ENCODE peak calls at places on chromosomes 12 and 14, in four cellular contexts. One of them, this sample, is unnamed.
A peak's percentile ranks its signal among the peaks of the same experiment; 100 is the strongest.

GRCh38 chr12:122062832-122063690 is 15.5 kb upstream of the MLXIP start:
- DNase-seq in fibroblast of the aortic adventitia: peak; percentile 89
- DNase-seq in choroid plexus epithelial cell: peak; percentile 77
- DNase-seq in upper lobe of right lung: no peak
- DNase-seq in this sample: peak; percentile 90

GRCh38 chr12:49674318-49674985 is 32.8 kb downstream of the FMNL3 start:
- DNase-seq in fibroblast of the aortic adventitia: peak; percentile 41
- DNase-seq in choroid plexus epithelial cell: peak; percentile 34
- DNase-seq in upper lobe of right lung: no peak
- DNase-seq in this sample: peak; percentile 41

GRCh38 chr12:14993117-14993516 is 20.3 kb downstream of the PDE6H start:
- DNase-seq in fibroblast of the aortic adventitia: no peak
- DNase-seq in choroid plexus epithelial cell: peak; percentile 11
- DNase-seq in upper lobe of right lung: no peak
- DNase-seq in this sample: no peak

GRCh38 chr14:37197421-37198272 is at the start of gene MIPOL1:
- DNase-seq in fibroblast of the aortic adventitia: peak; percentile 86
- DNase-seq in choroid plexus epithelial cell: peak; percentile 92
- DNase-seq in upper lobe of right lung: peak; percentile 93
- DNase-seq in this sample: peak; percentile 82

GRCh38 chr12:54220092-54220557 is 31.3 kb upstream of the SMUG1 start:
- DNase-seq in fibroblast of the aortic adventitia: peak; percentile 81
- DNase-seq in choroid plexus epithelial cell: peak; percentile 81
- DNase-seq in upper lobe of right lung: peak; percentile 61
- DNase-seq in this sample: peak; percentile 84

GRCh38 chr12:126510630-126511029 is 1445.4 kb downstream of the AACS start:
- DNase-seq in fibroblast of the aortic adventitia: no peak
- DNase-seq in choroid plexus epithelial cell: no peak
- DNase-seq in upper lobe of right lung: no peak
- DNase-seq in this sample: no peak

GRCh38 chr12:58487280-58488141 is 432.8 kb downstream of the LRIG3 start:
- DNase-seq in fibroblast of the aortic adventitia: peak; percentile 69
- DNase-seq in choroid plexus epithelial cell: peak; percentile 63
- DNase-seq in upper lobe of right lung: no peak
- DNase-seq in this sample: peak; percentile 12

GRCh38 chr14:45185110-45185814 is 49.5 kb downstream of the FANCM start:
- DNase-seq in fibroblast of the aortic adventitia: no peak
- DNase-seq in choroid plexus epithelial cell: peak; percentile 24
- DNase-seq in upper lobe of right lung: no peak
- DNase-seq in this sample: no peak

GRCh38 chr12:96112733-96113132 is 77.3 kb upstream of the LTA4H start:
- DNase-seq in fibroblast of the aortic adventitia: no peak
- DNase-seq in choroid plexus epithelial cell: no peak
- DNase-seq in upper lobe of right lung: no peak
- DNase-seq in this sample: no peak

GRCh38 chr12:55499810-55500252 is 7.7 kb downstream of the OR6C68 start:
- DNase-seq in fibroblast of the aortic adventitia: no peak
- DNase-seq in choroid plexus epithelial cell: no peak
- DNase-seq in upper lobe of right lung: no peak
- DNase-seq in this sample: no peak

GRCh38 chr12:132460571-132460970 is 29.4 kb upstream of the FBRSL1 start:
- DNase-seq in fibroblast of the aortic adventitia: no peak
- DNase-seq in choroid plexus epithelial cell: peak; percentile 5
- DNase-seq in upper lobe of right lung: no peak
- DNase-seq in this sample: no peak

GRCh38 chr14:60999536-60999935 is 18.5 kb downstream of the SLC38A6 start:
- DNase-seq in fibroblast of the aortic adventitia: no peak
- DNase-seq in choroid plexus epithelial cell: no peak
- DNase-seq in upper lobe of right lung: no peak
- DNase-seq in this sample: no peak

GRCh38 chr14:103382375-103382774 is 2.8 kb upstream of the MARK3 start:
- DNase-seq in fibroblast of the aortic adventitia: peak; percentile 71
- DNase-seq in choroid plexus epithelial cell: peak; percentile 79
- DNase-seq in upper lobe of right lung: no peak
- DNase-seq in this sample: peak; percentile 97

GRCh38 chr12:98686603-98687002 is 41.5 kb downstream of the APAF1 start:
- DNase-seq in fibroblast of the aortic adventitia: no peak
- DNase-seq in choroid plexus epithelial cell: no peak
- DNase-seq in upper lobe of right lung: no peak
- DNase-seq in this sample: peak; percentile 9

GRCh38 chr14:83463500-83464098 is 1929.9 kb upstream of the SEL1L start:
- DNase-seq in fibroblast of the aortic adventitia: peak; percentile 27
- DNase-seq in choroid plexus epithelial cell: peak; percentile 87
- DNase-seq in upper lobe of right lung: no peak
- DNase-seq in this sample: peak; percentile 61

GRCh38 chr12:117036046-117036445 is 63.2 kb downstream of the TESC start:
- DNase-seq in fibroblast of the aortic adventitia: no peak
- DNase-seq in choroid plexus epithelial cell: no peak
- DNase-seq in upper lobe of right lung: no peak
- DNase-seq in this sample: no peak

GRCh38 chr12:2845280-2845679 is 10.4 kb upstream of the NRIP2 start:
- DNase-seq in fibroblast of the aortic adventitia: peak; percentile 38
- DNase-seq in choroid plexus epithelial cell: peak; percentile 85
- DNase-seq in upper lobe of right lung: no peak
- DNase-seq in this sample: peak; percentile 92

GRCh38 chr14:39704581-39704980 is 272.3 kb upstream of the FBXO33 start:
- DNase-seq in fibroblast of the aortic adventitia: no peak
- DNase-seq in choroid plexus epithelial cell: no peak
- DNase-seq in upper lobe of right lung: no peak
- DNase-seq in this sample: no peak

GRCh38 chr12:14454098-14454907 is 88.8 kb downstream of the ATF7IP start:
- DNase-seq in fibroblast of the aortic adventitia: peak; percentile 25
- DNase-seq in choroid plexus epithelial cell: peak; percentile 76
- DNase-seq in upper lobe of right lung: no peak
- DNase-seq in this sample: peak; percentile 60

GRCh38 chr12:128116537-128116936 is 150.4 kb upstream of the TMEM132C start:
- DNase-seq in fibroblast of the aortic adventitia: no peak
- DNase-seq in choroid plexus epithelial cell: no peak
- DNase-seq in upper lobe of right lung: no peak
- DNase-seq in this sample: no peak

GRCh38 chr14:104659146-104659545 is 30.3 kb upstream of the INF2 start:
- DNase-seq in fibroblast of the aortic adventitia: no peak
- DNase-seq in choroid plexus epithelial cell: no peak
- DNase-seq in upper lobe of right lung: no peak
- DNase-seq in this sample: no peak

GRCh38 chr14:103679351-103679750 is 35.9 kb downstream of the XRCC3 start:
- DNase-seq in fibroblast of the aortic adventitia: no peak
- DNase-seq in choroid plexus epithelial cell: peak; percentile 47
- DNase-seq in upper lobe of right lung: peak; percentile 79
- DNase-seq in this sample: no peak

GRCh38 chr12:20345866-20346265 is 22.5 kb upstream of the PDE3A start:
- DNase-seq in fibroblast of the aortic adventitia: no peak
- DNase-seq in choroid plexus epithelial cell: no peak
- DNase-seq in upper lobe of right lung: no peak
- DNase-seq in this sample: no peak

GRCh38 chr12:131608740-131609665 is 101.9 kb upstream of the SFSWAP start:
- DNase-seq in fibroblast of the aortic adventitia: peak; percentile 38
- DNase-seq in choroid plexus epithelial cell: peak; percentile 64
- DNase-seq in upper lobe of right lung: peak; percentile 85
- DNase-seq in this sample: peak; percentile 43

GRCh38 chr12:132140501-132140900 is 3.6 kb downstream of the DDX51 start:
- DNase-seq in fibroblast of the aortic adventitia: no peak
- DNase-seq in choroid plexus epithelial cell: no peak
- DNase-seq in upper lobe of right lung: peak; percentile 63
- DNase-seq in this sample: no peak

GRCh38 chr12:104152691-104153241 is 14.8 kb upstream of the NFYB start:
- DNase-seq in fibroblast of the aortic adventitia: no peak
- DNase-seq in choroid plexus epithelial cell: no peak
- DNase-seq in upper lobe of right lung: no peak
- DNase-seq in this sample: no peak

GRCh38 chr14:91496790-91497189 is 13.3 kb downstream of the PPP4R3A start:
- DNase-seq in fibroblast of the aortic adventitia: no peak
- DNase-seq in choroid plexus epithelial cell: no peak
- DNase-seq in upper lobe of right lung: no peak
- DNase-seq in this sample: no peak

GRCh38 chr14:101733211-101733610 is 28.3 kb upstream of the PPP2R5C start:
- DNase-seq in fibroblast of the aortic adventitia: peak; percentile 49
- DNase-seq in choroid plexus epithelial cell: peak; percentile 58
- DNase-seq in upper lobe of right lung: no peak
- DNase-seq in this sample: peak; percentile 16

GRCh38 chr12:42744539-42745156 is 155.1 kb upstream of the PRICKLE1 start:
- DNase-seq in fibroblast of the aortic adventitia: peak; percentile 89
- DNase-seq in choroid plexus epithelial cell: peak; percentile 33
- DNase-seq in upper lobe of right lung: no peak
- DNase-seq in this sample: peak; percentile 78

GRCh38 chr14:71721791-71722190 is 210.4 kb upstream of the RGS6 start:
- DNase-seq in fibroblast of the aortic adventitia: peak; percentile 43
- DNase-seq in choroid plexus epithelial cell: no peak
- DNase-seq in upper lobe of right lung: no peak
- DNase-seq in this sample: no peak

GRCh38 chr14:71716371-71716770 is 215.9 kb upstream of the RGS6 start:
- DNase-seq in fibroblast of the aortic adventitia: peak; percentile 42
- DNase-seq in choroid plexus epithelial cell: peak; percentile 66
- DNase-seq in upper lobe of right lung: no peak
- DNase-seq in this sample: no peak

GRCh38 chr14:71725802-71726638 is 206.2 kb upstream of the RGS6 start:
- DNase-seq in fibroblast of the aortic adventitia: peak; percentile 85
- DNase-seq in choroid plexus epithelial cell: peak; percentile 84
- DNase-seq in upper lobe of right lung: no peak
- DNase-seq in this sample: peak; percentile 79

GRCh38 chr14:71722885-71723284 is 209.3 kb upstream of the RGS6 start:
- DNase-seq in fibroblast of the aortic adventitia: no peak
- DNase-seq in choroid plexus epithelial cell: no peak
- DNase-seq in upper lobe of right lung: no peak
- DNase-seq in this sample: no peak

DNA sequence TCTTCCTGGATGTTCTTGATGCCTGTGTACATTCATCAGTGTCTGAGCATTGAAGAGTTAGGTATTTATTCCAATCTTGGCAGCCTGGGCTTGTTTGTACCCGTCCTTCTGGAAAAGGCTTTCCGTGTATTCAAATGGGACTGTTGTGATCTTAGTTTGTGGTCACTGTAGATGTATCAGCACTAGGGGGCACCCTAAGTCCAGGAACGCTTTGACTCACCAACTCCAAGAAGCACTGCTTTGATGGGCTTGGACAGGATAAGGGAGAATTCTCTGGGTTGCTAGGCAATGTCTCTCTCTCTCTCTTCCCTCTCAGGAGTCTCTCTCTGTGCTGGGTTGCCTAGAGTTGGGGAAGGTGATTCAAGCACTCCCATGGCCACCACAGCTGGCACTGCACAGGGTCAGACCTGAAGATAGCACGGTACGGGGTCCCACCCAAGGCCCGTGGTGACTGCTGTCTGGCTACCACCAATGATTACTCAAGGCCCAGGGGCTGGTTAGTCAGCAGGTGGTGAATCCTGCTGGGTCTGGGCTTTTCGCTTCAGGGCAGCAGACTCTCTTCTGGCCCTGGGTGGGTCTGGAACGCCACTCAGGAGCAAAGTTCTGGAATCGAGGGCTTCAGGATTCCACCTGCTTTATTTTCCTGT is 211.1 kb upstream of the RGS6 start:
- DNase-seq in fibroblast of the aortic adventitia: peak; percentile 89
- DNase-seq in choroid plexus epithelial cell: peak; percentile 94
- DNase-seq in upper lobe of right lung: no peak
- DNase-seq in this sample: peak; percentile 78
- TF ChIP-seq CTCF in fibroblast of the aortic adventitia: peak; percentile 73
- TF ChIP-seq CTCF in choroid plexus epithelial cell: peak; percentile 86
- TF ChIP-seq CTCF in upper lobe of right lung: peak; percentile 54
- TF ChIP-seq CTCF in this sample: peak; percentile 70

DNA sequence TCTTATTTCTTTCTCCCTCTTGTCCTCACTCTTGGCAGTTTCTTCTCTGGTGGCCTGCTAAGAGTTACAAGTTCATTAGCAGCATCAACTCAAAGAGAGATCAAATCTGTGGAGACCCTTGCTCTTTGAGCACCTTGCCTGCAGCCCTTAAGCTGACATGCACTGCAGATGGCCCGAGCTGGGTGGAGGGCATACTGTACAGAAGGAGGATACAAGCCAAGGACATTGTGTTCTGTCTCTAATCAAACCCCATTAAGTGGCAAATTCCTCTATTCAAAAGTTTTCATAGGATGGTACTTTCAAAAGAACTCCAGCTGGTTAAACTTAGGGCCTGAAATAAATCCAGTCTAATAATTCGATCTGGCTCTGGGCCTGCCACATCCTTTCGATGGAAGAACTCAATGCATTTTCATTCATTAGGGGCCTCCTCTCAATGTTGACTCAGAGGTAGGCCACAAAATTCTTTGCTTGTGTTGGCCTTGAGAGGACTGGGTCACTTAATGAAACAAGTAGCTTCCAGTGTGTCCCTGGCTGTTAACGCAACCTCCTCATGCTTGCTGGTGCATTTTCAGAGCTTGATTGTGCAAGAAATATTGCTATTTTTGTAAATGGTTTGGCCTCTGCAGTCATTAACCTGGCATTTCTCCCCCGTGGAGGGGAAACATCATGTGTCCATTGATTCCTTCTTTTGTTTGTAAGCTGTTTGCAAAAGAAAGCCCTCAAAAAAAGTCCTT is 318.2 kb downstream of the NUAK1 start:
- DNase-seq in fibroblast of the aortic adventitia: peak; percentile 41
- DNase-seq in choroid plexus epithelial cell: peak; percentile 93
- DNase-seq in upper lobe of right lung: no peak
- DNase-seq in this sample: peak; percentile 84
- TF ChIP-seq CTCF in fibroblast of the aortic adventitia: no peak
- TF ChIP-seq CTCF in choroid plexus epithelial cell: no peak
- TF ChIP-seq CTCF in upper lobe of right lung: no peak
- TF ChIP-seq CTCF in this sample: no peak

GRCh38 chr14:20836668-20837338 is 34.2 kb upstream of the RNASE1 start:
- DNase-seq in fibroblast of the aortic adventitia: peak; percentile 54
- DNase-seq in choroid plexus epithelial cell: peak; percentile 57
- DNase-seq in upper lobe of right lung: no peak
- DNase-seq in this sample: peak; percentile 14
- TF ChIP-seq CTCF in fibroblast of the aortic adventitia: peak; percentile 54
- TF ChIP-seq CTCF in choroid plexus epithelial cell: peak; percentile 58
- TF ChIP-seq CTCF in upper lobe of right lung: peak; percentile 48
- TF ChIP-seq CTCF in this sample: peak; percentile 11

DNA sequence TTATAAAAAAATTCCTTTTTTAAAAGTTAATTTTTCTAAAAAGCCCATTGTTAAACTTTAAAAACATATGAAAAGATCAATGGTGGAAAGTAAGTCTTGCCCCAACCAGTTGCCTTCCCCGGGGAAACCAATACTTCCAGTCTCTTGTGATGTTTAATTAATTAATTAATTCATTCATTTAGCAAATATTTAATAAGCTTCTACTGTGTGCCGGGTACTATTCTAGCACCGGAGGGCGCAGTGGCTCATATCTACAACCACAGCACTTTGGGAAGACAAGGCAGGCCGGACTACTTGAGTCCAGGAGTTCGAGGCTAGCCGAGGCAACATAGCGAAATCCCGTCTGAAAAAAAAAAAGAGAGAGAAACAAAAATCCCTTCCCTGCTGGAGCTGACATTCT is 87.4 kb downstream of the HECTD4 start:
- DNase-seq in fibroblast of the aortic adventitia: peak; percentile 26
- DNase-seq in choroid plexus epithelial cell: peak; percentile 59
- DNase-seq in upper lobe of right lung: no peak
- DNase-seq in this sample: peak; percentile 47
- TF ChIP-seq CTCF in fibroblast of the aortic adventitia: peak; percentile 17
- TF ChIP-seq CTCF in choroid plexus epithelial cell: peak; percentile 53
- TF ChIP-seq CTCF in upper lobe of right lung: no peak
- TF ChIP-seq CTCF in this sample: peak; percentile 32